ENCODE peak calls at places on chromosomes 12 and 14, in ten cellular contexts. U is NCI-H1092 treated with DMSO at 0.1 percent for 48 hours; P is mesenteric fat pad; Y is RWPE2; A is non-pigmented ciliary epithelial cell; V is stimulated activated CD4-positive, alpha-beta T cell treated with anti-CD3 and anti-CD28 coated beads, Interleukin-1b, Interleukin-23, amount 100 ng/mL, for 24 hours; O is T47D; R is ureter; E is HS-27A; F is stimulated activated CD8-positive, alpha-beta memory T cell treated with anti-CD3 and anti-CD28 coated beads, Interleukin-4, amount 100 ng/mL, for 1 hour. T is an unnamed sample.

GRCh38 chr14:23093993-23094665 is 807 bp downstream of the ACIN1 start:
- DNase-seq in P (no peak), R (no peak), O (no peak), U (no peak), V (no peak), E (no peak), A (no peak), F (no peak), Y (no peak), T (no peak)

GRCh38 chr12:115354476-115354890 is 670.5 kb upstream of the TBX3 start:
- DNase-seq in U (no peak), E (no peak), P (no peak), R (no peak), O (no peak), A (no peak), V (no peak), F (no peak), Y (no peak), T (no peak)

GRCh38 chr14:84490081-84490480 is 1039.9 kb upstream of the FLRT2 start:
- DNase-seq in A (no peak), E (no peak), V (no peak), P (no peak), U (no peak), F (no peak), Y (no peak), O (no peak), R (no peak), T (no peak)

GRCh38 chr14:103127861-103128598 is 4.8 kb downstream of the TNFAIP2 start:
- DNase-seq in A (no peak), V (no peak), R (no peak), F (no peak), O (no peak), E (no peak), P (no peak), Y (peak), U (no peak), T (no peak)

GRCh38 chr14:56585461-56586084 is 6.0 kb downstream of the TMEM260 start:
- DNase-seq in A (no peak), U (no peak), P (no peak), R (no peak), E (no peak), O (peak), V (no peak), F (no peak), Y (no peak), T (no peak)

GRCh38 chr12:75820848-75821578 is 210.6 kb downstream of the PHLDA1 start:
- DNase-seq in R (peak), O (no peak), U (no peak), A (no peak), Y (peak), P (no peak), F (no peak), V (no peak), E (peak), T (no peak)

GRCh38 chr12:23640754-23641153 is 308.7 kb downstream of the SOX5 start:
- DNase-seq in R (no peak), O (no peak), A (no peak), E (no peak), Y (no peak), P (no peak), F (no peak), V (no peak), U (peak), T (no peak)

GRCh38 chr12:130316269-130316668 is 21.4 kb upstream of the PIWIL1 start:
- DNase-seq in F (no peak), U (no peak), A (no peak), O (no peak), P (no peak), V (no peak), R (no peak), Y (no peak), E (no peak), T (no peak)

GRCh38 chr12:122062832-122063690 is 15.5 kb upstream of the MLXIP start:
- DNase-seq in Y (peak), F (no peak), V (no peak), U (peak), A (no peak), P (no peak), O (peak), R (peak), E (no peak), T (peak)

GRCh38 chr12:92827836-92828431 is 101.2 kb downstream of the EEA1 start:
- DNase-seq in Y (no peak), F (no peak), O (peak), P (no peak), A (peak), U (no peak), R (no peak), E (peak), V (no peak), T (peak)

GRCh38 chr12:132179431-132180362 is 35.4 kb downstream of the NOC4L start:
- DNase-seq in V (no peak), F (no peak), E (no peak), Y (no peak), U (no peak), O (no peak), P (no peak), A (no peak), R (no peak), T (no peak)

GRCh38 chr14:34018564-34019244 is 67.8 kb upstream of the EGLN3 start:
- DNase-seq in Y (no peak), U (peak), F (no peak), O (peak), E (no peak), V (no peak), R (no peak), P (no peak), A (no peak), T (no peak)

GRCh38 chr12:101969-102878 is 35.7 kb downstream of the IQSEC3 start:
- DNase-seq in A (no peak), U (peak), O (peak), P (peak), R (no peak), E (no peak), F (no peak), V (no peak), Y (no peak), T (no peak)